ENCODE peak calls at places on chromosomes 6 and 20, in seven cellular contexts. One of them, this sample, is unnamed.

GRCh38 chr6:56851541-56852248 is 103.2 kb upstream of the BEND6 start:
- DNase-seq in small intestine: peak; percentile 50
- DNase-seq in fibroblast of pulmonary artery: peak; percentile 91
- DNase-seq in activated CD4-positive, alpha-beta T cell treated with anti-CD3 and anti-CD28 coated beads, Interleukin-2, amount 50 U/mL, for 1 hour: no peak
- DNase-seq in stimulated activated CD8-positive, alpha-beta memory T cell treated with anti-CD3 and anti-CD28 coated beads, Interleukin-4, amount 100 ng/mL, for 24 hours: no peak
- DNase-seq in GM20000: peak; percentile 78
- DNase-seq in effector memory CD8-positive, alpha-beta T cell: no peak
- DNase-seq in this sample: no peak

GRCh38 chr20:32330555-32330897 is 27.6 kb upstream of the ASXL1 start:
- DNase-seq in small intestine: no peak
- DNase-seq in effector memory CD8-positive, alpha-beta T cell: no peak
- DNase-seq in fibroblast of pulmonary artery: no peak
- DNase-seq in stimulated activated CD8-positive, alpha-beta memory T cell treated with anti-CD3 and anti-CD28 coated beads, Interleukin-4, amount 100 ng/mL, for 24 hours: no peak
- DNase-seq in GM20000: no peak
- DNase-seq in activated CD4-positive, alpha-beta T cell treated with anti-CD3 and anti-CD28 coated beads, Interleukin-2, amount 50 U/mL, for 1 hour: no peak
- DNase-seq in this sample: no peak

GRCh38 chr20:37986873-37987601 is 46.2 kb downstream of the TTI1 start:
- DNase-seq in effector memory CD8-positive, alpha-beta T cell: no peak
- DNase-seq in activated CD4-positive, alpha-beta T cell treated with anti-CD3 and anti-CD28 coated beads, Interleukin-2, amount 50 U/mL, for 1 hour: no peak
- DNase-seq in GM20000: no peak
- DNase-seq in stimulated activated CD8-positive, alpha-beta memory T cell treated with anti-CD3 and anti-CD28 coated beads, Interleukin-4, amount 100 ng/mL, for 24 hours: no peak
- DNase-seq in fibroblast of pulmonary artery: peak; percentile 13
- DNase-seq in small intestine: peak; percentile 85
- DNase-seq in this sample: peak; percentile 35

GRCh38 chr20:13220857-13221297 is at the start of gene ISM1:
- DNase-seq in effector memory CD8-positive, alpha-beta T cell: peak; percentile 7
- DNase-seq in small intestine: no peak
- DNase-seq in activated CD4-positive, alpha-beta T cell treated with anti-CD3 and anti-CD28 coated beads, Interleukin-2, amount 50 U/mL, for 1 hour: peak; percentile 50
- DNase-seq in GM20000: peak; percentile 52
- DNase-seq in stimulated activated CD8-positive, alpha-beta memory T cell treated with anti-CD3 and anti-CD28 coated beads, Interleukin-4, amount 100 ng/mL, for 24 hours: peak; percentile 14
- DNase-seq in fibroblast of pulmonary artery: no peak
- DNase-seq in this sample: no peak

GRCh38 chr6:75094614-75095321 is 111.1 kb downstream of the COL12A1 start:
- DNase-seq in small intestine: no peak
- DNase-seq in fibroblast of pulmonary artery: peak; percentile 74
- DNase-seq in stimulated activated CD8-positive, alpha-beta memory T cell treated with anti-CD3 and anti-CD28 coated beads, Interleukin-4, amount 100 ng/mL, for 24 hours: no peak
- DNase-seq in GM20000: no peak
- DNase-seq in activated CD4-positive, alpha-beta T cell treated with anti-CD3 and anti-CD28 coated beads, Interleukin-2, amount 50 U/mL, for 1 hour: no peak
- DNase-seq in effector memory CD8-positive, alpha-beta T cell: no peak
- DNase-seq in this sample: no peak

GRCh38 chr6:78947962-78948361 is 80.6 kb downstream of the IRAK1BP1 start:
- DNase-seq in GM20000: no peak
- DNase-seq in stimulated activated CD8-positive, alpha-beta memory T cell treated with anti-CD3 and anti-CD28 coated beads, Interleukin-4, amount 100 ng/mL, for 24 hours: no peak
- DNase-seq in activated CD4-positive, alpha-beta T cell treated with anti-CD3 and anti-CD28 coated beads, Interleukin-2, amount 50 U/mL, for 1 hour: no peak
- DNase-seq in fibroblast of pulmonary artery: peak; percentile 49
- DNase-seq in small intestine: no peak
- DNase-seq in effector memory CD8-positive, alpha-beta T cell: no peak
- DNase-seq in this sample: no peak

GRCh38 chr20:2809690-2810089 is 5.1 kb upstream of the C20orf141 start:
- DNase-seq in GM20000: no peak
- DNase-seq in stimulated activated CD8-positive, alpha-beta memory T cell treated with anti-CD3 and anti-CD28 coated beads, Interleukin-4, amount 100 ng/mL, for 24 hours: no peak
- DNase-seq in fibroblast of pulmonary artery: no peak
- DNase-seq in effector memory CD8-positive, alpha-beta T cell: no peak
- DNase-seq in activated CD4-positive, alpha-beta T cell treated with anti-CD3 and anti-CD28 coated beads, Interleukin-2, amount 50 U/mL, for 1 hour: no peak
- DNase-seq in small intestine: no peak
- DNase-seq in this sample: no peak

GRCh38 chr6:14066782-14067406 is 50.7 kb upstream of the CD83 start:
- DNase-seq in GM20000: peak; percentile 64
- DNase-seq in small intestine: peak; percentile 68
- DNase-seq in stimulated activated CD8-positive, alpha-beta memory T cell treated with anti-CD3 and anti-CD28 coated beads, Interleukin-4, amount 100 ng/mL, for 24 hours: no peak
- DNase-seq in effector memory CD8-positive, alpha-beta T cell: peak; percentile 14
- DNase-seq in fibroblast of pulmonary artery: peak; percentile 85
- DNase-seq in activated CD4-positive, alpha-beta T cell treated with anti-CD3 and anti-CD28 coated beads, Interleukin-2, amount 50 U/mL, for 1 hour: no peak
- DNase-seq in this sample: no peak

GRCh38 chr20:25314497-25315417 is 66.9 kb downstream of the PYGB start:
- DNase-seq in stimulated activated CD8-positive, alpha-beta memory T cell treated with anti-CD3 and anti-CD28 coated beads, Interleukin-4, amount 100 ng/mL, for 24 hours: no peak
- DNase-seq in fibroblast of pulmonary artery: no peak
- DNase-seq in small intestine: no peak
- DNase-seq in activated CD4-positive, alpha-beta T cell treated with anti-CD3 and anti-CD28 coated beads, Interleukin-2, amount 50 U/mL, for 1 hour: no peak
- DNase-seq in effector memory CD8-positive, alpha-beta T cell: no peak
- DNase-seq in GM20000: no peak
- DNase-seq in this sample: peak; percentile 3

GRCh38 chr20:53752971-53753879 is 159.6 kb upstream of the ZNF217 start:
- DNase-seq in small intestine: peak; percentile 84
- DNase-seq in effector memory CD8-positive, alpha-beta T cell: no peak
- DNase-seq in fibroblast of pulmonary artery: peak; percentile 20
- DNase-seq in stimulated activated CD8-positive, alpha-beta memory T cell treated with anti-CD3 and anti-CD28 coated beads, Interleukin-4, amount 100 ng/mL, for 24 hours: no peak
- DNase-seq in activated CD4-positive, alpha-beta T cell treated with anti-CD3 and anti-CD28 coated beads, Interleukin-2, amount 50 U/mL, for 1 hour: no peak
- DNase-seq in GM20000: no peak
- DNase-seq in this sample: no peak

GRCh38 chr6:8047466-8048292 is 16.5 kb downstream of the BLOC1S5 start:
- DNase-seq in activated CD4-positive, alpha-beta T cell treated with anti-CD3 and anti-CD28 coated beads, Interleukin-2, amount 50 U/mL, for 1 hour: no peak
- DNase-seq in small intestine: no peak
- DNase-seq in GM20000: no peak
- DNase-seq in fibroblast of pulmonary artery: peak; percentile 66
- DNase-seq in stimulated activated CD8-positive, alpha-beta memory T cell treated with anti-CD3 and anti-CD28 coated beads, Interleukin-4, amount 100 ng/mL, for 24 hours: no peak
- DNase-seq in effector memory CD8-positive, alpha-beta T cell: no peak
- DNase-seq in this sample: no peak

GRCh38 chr6:45148711-45149341 is 179.3 kb upstream of the RUNX2 start:
- DNase-seq in fibroblast of pulmonary artery: peak; percentile 64
- DNase-seq in effector memory CD8-positive, alpha-beta T cell: no peak
- DNase-seq in small intestine: no peak
- DNase-seq in GM20000: no peak
- DNase-seq in stimulated activated CD8-positive, alpha-beta memory T cell treated with anti-CD3 and anti-CD28 coated beads, Interleukin-4, amount 100 ng/mL, for 24 hours: no peak
- DNase-seq in activated CD4-positive, alpha-beta T cell treated with anti-CD3 and anti-CD28 coated beads, Interleukin-2, amount 50 U/mL, for 1 hour: no peak
- DNase-seq in this sample: no peak

GRCh38 chr20:52313335-52313963 is 121.9 kb upstream of the ZFP64 start:
- DNase-seq in small intestine: peak; percentile 8
- DNase-seq in effector memory CD8-positive, alpha-beta T cell: no peak
- DNase-seq in activated CD4-positive, alpha-beta T cell treated with anti-CD3 and anti-CD28 coated beads, Interleukin-2, amount 50 U/mL, for 1 hour: no peak
- DNase-seq in stimulated activated CD8-positive, alpha-beta memory T cell treated with anti-CD3 and anti-CD28 coated beads, Interleukin-4, amount 100 ng/mL, for 24 hours: no peak
- DNase-seq in fibroblast of pulmonary artery: peak; percentile 60
- DNase-seq in GM20000: no peak
- DNase-seq in this sample: no peak

GRCh38 chr20:32091888-32092346 is 17.6 kb upstream of the TM9SF4 start:
- DNase-seq in activated CD4-positive, alpha-beta T cell treated with anti-CD3 and anti-CD28 coated beads, Interleukin-2, amount 50 U/mL, for 1 hour: peak; percentile 73
- DNase-seq in GM20000: peak; percentile 78
- DNase-seq in fibroblast of pulmonary artery: peak; percentile 86
- DNase-seq in stimulated activated CD8-positive, alpha-beta memory T cell treated with anti-CD3 and anti-CD28 coated beads, Interleukin-4, amount 100 ng/mL, for 24 hours: peak; percentile 64
- DNase-seq in small intestine: peak; percentile 66
- DNase-seq in effector memory CD8-positive, alpha-beta T cell: peak; percentile 73
- DNase-seq in this sample: peak; percentile 78

GRCh38 chr6:21360353-21360752 is 233.2 kb upstream of the SOX4 start:
- DNase-seq in activated CD4-positive, alpha-beta T cell treated with anti-CD3 and anti-CD28 coated beads, Interleukin-2, amount 50 U/mL, for 1 hour: no peak
- DNase-seq in small intestine: peak; percentile 38
- DNase-seq in effector memory CD8-positive, alpha-beta T cell: no peak
- DNase-seq in fibroblast of pulmonary artery: no peak
- DNase-seq in GM20000: peak; percentile 14
- DNase-seq in stimulated activated CD8-positive, alpha-beta memory T cell treated with anti-CD3 and anti-CD28 coated beads, Interleukin-4, amount 100 ng/mL, for 24 hours: no peak
- DNase-seq in this sample: peak; percentile 48

GRCh38 chr6:126539022-126539421 is 199.1 kb downstream of the CENPW start:
- DNase-seq in GM20000: no peak
- DNase-seq in effector memory CD8-positive, alpha-beta T cell: no peak
- DNase-seq in small intestine: no peak
- DNase-seq in stimulated activated CD8-positive, alpha-beta memory T cell treated with anti-CD3 and anti-CD28 coated beads, Interleukin-4, amount 100 ng/mL, for 24 hours: no peak
- DNase-seq in fibroblast of pulmonary artery: peak; percentile 57
- DNase-seq in activated CD4-positive, alpha-beta T cell treated with anti-CD3 and anti-CD28 coated beads, Interleukin-2, amount 50 U/mL, for 1 hour: no peak
- DNase-seq in this sample: no peak

This sample was measured in transverse colon.